ENCODE peak calls at places on chromosome 14, in five cellular contexts. One of them, this sample, is unnamed.

GRCh38 chr14:89912667-89913211 is 41.8 kb downstream of the EFCAB11 start:
- DNase-seq in mesenchymal stem cell: peak; percentile 99
- DNase-seq in H1: no peak
- DNase-seq in neuronal stem cell: peak; percentile 23
- DNase-seq in H9: no peak
- DNase-seq in this sample: peak; percentile 97

GRCh38 chr14:61584258-61584657 is 111.1 kb upstream of the HIF1A start:
- DNase-seq in neuronal stem cell: no peak
- DNase-seq in mesenchymal stem cell: peak; percentile 92
- DNase-seq in H1: no peak
- DNase-seq in H9: no peak
- DNase-seq in this sample: peak; percentile 92

GRCh38 chr14:91281346-91281745 is 36.8 kb upstream of the GPR68 start:
- DNase-seq in H1: no peak
- DNase-seq in mesenchymal stem cell: no peak
- DNase-seq in H9: no peak
- DNase-seq in neuronal stem cell: no peak
- DNase-seq in this sample: peak; percentile 15

GRCh38 chr14:24132061-24132685 is 1.7 kb downstream of the FITM1 start:
- DNase-seq in H9: no peak
- DNase-seq in neuronal stem cell: no peak
- DNase-seq in H1: no peak
- DNase-seq in mesenchymal stem cell: no peak
- DNase-seq in this sample: no peak

GRCh38 chr14:58426819-58427288 is 477 bp downstream of the TIMM9 start:
- DNase-seq in mesenchymal stem cell: no peak
- DNase-seq in neuronal stem cell: peak; percentile 77
- DNase-seq in H1: peak; percentile 13
- DNase-seq in H9: peak; percentile 72
- DNase-seq in this sample: peak; percentile 65

GRCh38 chr14:56814468-56815074 is 4.3 kb upstream of the OTX2 start:
- DNase-seq in H1: no peak
- DNase-seq in H9: peak; percentile 58
- DNase-seq in neuronal stem cell: no peak
- DNase-seq in mesenchymal stem cell: no peak
- DNase-seq in this sample: no peak

GRCh38 chr14:95659986-95660385 is 26.2 kb upstream of the TCL1B start:
- DNase-seq in neuronal stem cell: no peak
- DNase-seq in mesenchymal stem cell: no peak
- DNase-seq in H9: no peak
- DNase-seq in H1: no peak
- DNase-seq in this sample: no peak

GRCh38 chr14:36519431-36520321 is at the start of gene NKX2-1:
- DNase-seq in H9: peak; percentile 81
- DNase-seq in mesenchymal stem cell: no peak
- DNase-seq in neuronal stem cell: peak; percentile 21
- DNase-seq in H1: no peak
- DNase-seq in this sample: no peak

GRCh38 chr14:55316528-55316927 is 45.3 kb downstream of the FBXO34 start:
- DNase-seq in H1: no peak
- DNase-seq in H9: no peak
- DNase-seq in neuronal stem cell: no peak
- DNase-seq in mesenchymal stem cell: no peak
- DNase-seq in this sample: no peak

GRCh38 chr14:104221636-104222375 is 83.4 kb downstream of the KIF26A start:
- DNase-seq in H1: no peak
- DNase-seq in neuronal stem cell: no peak
- DNase-seq in mesenchymal stem cell: no peak
- DNase-seq in H9: no peak
- DNase-seq in this sample: no peak

GRCh38 chr14:51079489-51079888 is 15.4 kb downstream of the TRIM9 start:
- DNase-seq in neuronal stem cell: no peak
- DNase-seq in H1: no peak
- DNase-seq in mesenchymal stem cell: no peak
- DNase-seq in H9: no peak
- DNase-seq in this sample: no peak

GRCh38 chr14:104086661-104087461 is 1.4 kb downstream of the ASPG start:
- DNase-seq in H9: peak; percentile 28
- DNase-seq in H1: no peak
- DNase-seq in mesenchymal stem cell: no peak
- DNase-seq in neuronal stem cell: no peak
- DNase-seq in this sample: no peak

GRCh38 chr14:103546651-103547454 is 15.6 kb downstream of the BAG5 start:
- DNase-seq in mesenchymal stem cell: peak; percentile 46
- DNase-seq in H9: peak; percentile 87
- DNase-seq in H1: no peak
- DNase-seq in neuronal stem cell: no peak
- DNase-seq in this sample: no peak

GRCh38 chr14:99724196-99724891 is 40.2 kb downstream of the CYP46A1 start:
- DNase-seq in neuronal stem cell: no peak
- DNase-seq in H9: peak; percentile 23
- DNase-seq in mesenchymal stem cell: no peak
- DNase-seq in H1: no peak
- DNase-seq in this sample: peak; percentile 49

GRCh38 chr14:55730602-55731001 is 150.6 kb downstream of the KTN1 start:
- DNase-seq in mesenchymal stem cell: no peak
- DNase-seq in H1: no peak
- DNase-seq in H9: no peak
- DNase-seq in neuronal stem cell: no peak
- DNase-seq in this sample: peak; percentile 19

GRCh38 chr14:89720741-89721315 is 233.7 kb downstream of the EFCAB11 start:
- DNase-seq in H9: peak; percentile 46
- DNase-seq in neuronal stem cell: no peak
- DNase-seq in H1: no peak
- DNase-seq in mesenchymal stem cell: no peak
- DNase-seq in this sample: no peak

GRCh38 chr14:101719045-101719645 is 42.4 kb upstream of the PPP2R5C start:
- DNase-seq in H1: no peak
- DNase-seq in mesenchymal stem cell: no peak
- DNase-seq in H9: no peak
- DNase-seq in neuronal stem cell: no peak
- DNase-seq in this sample: no peak

GRCh38 chr14:96130854-96131253 is 73.8 kb upstream of the BDKRB2 start:
- DNase-seq in neuronal stem cell: no peak
- DNase-seq in mesenchymal stem cell: peak; percentile 48
- DNase-seq in H9: no peak
- DNase-seq in H1: no peak
- DNase-seq in this sample: peak; percentile 63

DNA sequence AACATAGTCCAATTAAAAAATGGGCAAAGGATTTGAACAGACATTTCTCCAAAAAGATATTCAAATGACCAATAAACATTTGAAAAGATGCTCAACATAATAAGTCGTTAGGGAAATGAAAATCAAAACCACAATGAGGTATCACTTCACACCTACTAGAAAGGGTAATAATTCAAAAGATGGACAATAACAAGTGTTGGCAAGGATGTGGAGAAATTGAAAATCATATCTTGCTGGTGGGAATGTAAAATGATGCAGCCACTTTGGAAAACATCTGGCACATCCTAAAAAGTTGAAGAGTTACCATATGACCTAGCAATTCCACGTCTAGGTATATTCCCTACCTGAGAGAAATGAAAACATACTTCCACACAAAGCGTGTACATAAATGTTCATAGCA is 1.9 kb downstream of the COX16 start:
- DNase-seq in mesenchymal stem cell: no peak
- DNase-seq in H1: no peak
- DNase-seq in neuronal stem cell: no peak
- DNase-seq in H9: no peak
- DNase-seq in this sample: no peak
- H2AFZ ChIP-seq in mesenchymal stem cell: no peak overlapping the region
- H2AFZ ChIP-seq in H1: no peak overlapping the region
- H2AFZ ChIP-seq in neuronal stem cell: no peak overlapping the region
- H2AFZ ChIP-seq in H9: no peak overlapping the region
- H2AFZ ChIP-seq in this sample: no peak overlapping the region

GRCh38 chr14:65916055-65916454 is 503.5 kb downstream of the FUT8 start:
- DNase-seq in H1: no peak
- DNase-seq in neuronal stem cell: no peak
- DNase-seq in mesenchymal stem cell: no peak
- DNase-seq in H9: no peak
- DNase-seq in this sample: no peak
- H2BK15ac ChIP-seq in H1: no peak overlapping the region
- H2BK15ac ChIP-seq in neuronal stem cell: no peak overlapping the region
- H2BK15ac ChIP-seq in mesenchymal stem cell: no peak overlapping the region
- H2BK15ac ChIP-seq in H9: no peak overlapping the region
- H2BK15ac ChIP-seq in this sample: no peak overlapping the region

DNA sequence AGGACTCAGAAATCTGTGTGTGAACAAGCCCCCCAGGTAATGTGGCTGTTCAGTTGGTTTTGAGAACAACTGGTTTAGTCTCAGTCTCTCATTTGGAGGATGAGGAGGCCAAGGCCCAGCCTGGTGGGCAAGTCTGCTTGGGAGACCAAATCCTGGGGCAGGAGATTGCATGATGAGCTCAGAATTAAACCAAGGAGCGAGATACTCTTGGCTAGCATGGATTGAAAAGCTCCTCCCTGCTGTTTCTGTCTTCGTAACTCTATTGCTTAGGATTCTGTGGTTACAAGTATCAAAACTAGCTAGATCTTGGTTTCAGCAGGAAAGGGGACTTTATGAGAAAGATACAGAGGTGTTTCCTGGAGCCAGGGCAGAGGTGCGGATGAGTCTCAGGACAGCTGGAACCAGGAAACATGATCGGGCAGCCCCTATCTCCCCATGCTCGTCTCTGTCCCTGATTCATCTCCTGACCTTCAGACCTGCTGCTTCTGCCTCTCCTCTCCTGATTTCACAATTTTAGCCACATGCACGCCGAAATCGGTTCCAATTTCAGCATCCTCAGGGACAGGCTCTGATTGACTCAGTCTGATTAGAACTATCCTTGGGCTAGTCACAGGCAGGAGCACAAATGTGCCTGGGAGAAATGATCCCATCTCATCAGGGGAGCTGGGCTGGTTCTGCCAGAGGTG is 40.2 kb upstream of the RIN3 start:
- DNase-seq in H9: no peak
- DNase-seq in neuronal stem cell: no peak
- DNase-seq in mesenchymal stem cell: peak; percentile 81
- DNase-seq in H1: no peak
- DNase-seq in this sample: peak; percentile 75
- H2AFZ ChIP-seq in H9: no peak overlapping the region
- H2AFZ ChIP-seq in neuronal stem cell: no peak overlapping the region
- H2AFZ ChIP-seq in mesenchymal stem cell: no peak overlapping the region
- H2AFZ ChIP-seq in H1: peak overlapping the region; percentile 42
- H2AFZ ChIP-seq in this sample: peak overlapping the region; percentile 77

DNA sequence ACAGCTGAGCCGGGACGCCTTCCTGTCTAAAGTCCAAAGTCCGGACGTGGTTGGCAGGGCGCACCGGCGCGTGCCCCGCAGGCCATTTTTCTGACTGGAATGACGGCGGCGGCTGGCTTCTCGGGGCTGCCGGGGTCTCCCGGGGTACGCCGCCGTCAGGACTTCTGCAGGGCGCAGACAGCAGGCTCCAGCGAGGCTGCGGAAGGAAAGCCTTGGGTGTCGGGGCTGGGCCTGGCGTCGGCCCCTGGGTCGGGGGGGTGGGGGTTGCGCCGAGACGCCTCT is 32.8 kb downstream of the MIA2 start:
- DNase-seq in H1: peak; percentile 5
- DNase-seq in H9: no peak
- DNase-seq in neuronal stem cell: no peak
- DNase-seq in mesenchymal stem cell: no peak
- DNase-seq in this sample: peak; percentile 34
- H2BK15ac ChIP-seq in H1: peak overlapping the region; percentile 83
- H2BK15ac ChIP-seq in H9: no peak overlapping the region
- H2BK15ac ChIP-seq in neuronal stem cell: peak overlapping the region; percentile 62
- H2BK15ac ChIP-seq in mesenchymal stem cell: peak overlapping the region; percentile 60
- H2BK15ac ChIP-seq in this sample: peak overlapping the region; percentile 42

GRCh38 chr14:74980746-74981661 is 21.7 kb upstream of the EIF2B2 start:
- DNase-seq in mesenchymal stem cell: peak; percentile 35
- DNase-seq in H1: no peak
- DNase-seq in H9: peak; percentile 59
- DNase-seq in neuronal stem cell: peak; percentile 81
- DNase-seq in this sample: peak; percentile 19
- H2AFZ ChIP-seq in mesenchymal stem cell: peak overlapping the region; percentile 60
- H2AFZ ChIP-seq in H1: peak overlapping the region; percentile 87
- H2AFZ ChIP-seq in H9: no peak overlapping the region
- H2AFZ ChIP-seq in neuronal stem cell: peak overlapping the region; percentile 99
- H2AFZ ChIP-seq in this sample: peak overlapping the region; percentile 92

GRCh38 chr14:68139466-68140110 is 320.0 kb downstream of the RAD51B start:
- DNase-seq in neuronal stem cell: no peak
- DNase-seq in H1: no peak
- DNase-seq in mesenchymal stem cell: no peak
- DNase-seq in H9: no peak
- DNase-seq in this sample: no peak
- H2BK15ac ChIP-seq in neuronal stem cell: no peak overlapping the region
- H2BK15ac ChIP-seq in H1: no peak overlapping the region
- H2BK15ac ChIP-seq in mesenchymal stem cell: peak overlapping the region; percentile 36
- H2BK15ac ChIP-seq in H9: no peak overlapping the region
- H2BK15ac ChIP-seq in this sample: peak overlapping the region; percentile 47

DNA sequence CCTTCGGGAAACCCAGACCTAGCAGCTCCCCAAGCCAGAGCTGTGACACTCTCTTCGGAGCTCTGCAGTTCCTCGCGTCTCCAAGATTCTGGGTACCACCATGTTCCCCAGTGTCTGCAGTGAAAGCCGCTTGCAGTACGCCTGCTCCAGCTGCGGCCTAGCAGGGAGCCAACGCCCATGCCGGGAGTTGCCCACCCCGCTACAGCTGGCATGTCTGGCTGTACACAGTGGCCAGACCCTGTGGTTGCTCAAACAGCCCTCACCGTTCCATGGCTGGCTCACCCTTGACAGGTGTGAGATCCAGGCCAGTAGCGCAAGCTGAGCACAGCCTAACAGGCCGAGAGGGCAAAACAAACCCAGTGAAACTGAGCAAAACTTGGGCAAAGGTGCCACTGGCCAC is 503.8 kb upstream of the RPL10L start:
- DNase-seq in neuronal stem cell: no peak
- DNase-seq in mesenchymal stem cell: no peak
- DNase-seq in H9: no peak
- DNase-seq in H1: no peak
- DNase-seq in this sample: no peak
- H2AFZ ChIP-seq in neuronal stem cell: no peak overlapping the region
- H2AFZ ChIP-seq in mesenchymal stem cell: no peak overlapping the region
- H2AFZ ChIP-seq in H9: no peak overlapping the region
- H2AFZ ChIP-seq in H1: no peak overlapping the region
- H2AFZ ChIP-seq in this sample: no peak overlapping the region

This sample was measured in IMR-90.